ENCODE peak calls at places on chromosomes 1 and 21, in four cellular contexts. X is suprapubic skin, Y is stomach, S is kidney epithelial cell. B is an unnamed sample.
A peak's percentile ranks its signal among the peaks of the same experiment; 100 is the strongest.

GRCh38 chr21:26909972-26910371 is 56.9 kb downstream of the ADAMTS5 start:
- DNase-seq in X (no peak), Y (no peak), S (no peak), B (no peak)

GRCh38 chr21:31879911-31880310 is 7.1 kb downstream of the HUNK start:
- DNase-seq in X (no peak), Y (no peak), S (no peak), B (no peak)

GRCh38 chr1:80909175-80909784 is 891.5 kb upstream of the ADGRL2 start:
- DNase-seq in X (no peak), Y (no peak), S (no peak), B (no peak)

GRCh38 chr1:167714098-167714850 is 7.5 kb upstream of the MPZL1 start:
- DNase-seq in X (peak; percentile 97), Y (peak; percentile 92), S (no peak), B (no peak)

GRCh38 chr21:14482165-14482564 is 64.0 kb downstream of the SAMSN1 start:
- DNase-seq in X (no peak), Y (no peak), S (no peak), B (no peak)

GRCh38 chr1:83583351-83584014 is 415.4 kb downstream of the TTLL7 start:
- DNase-seq in X (no peak), Y (no peak), S (no peak), B (no peak)

GRCh38 chr1:236185687-236186086 is 43.3 kb downstream of the GPR137B start:
- DNase-seq in X (no peak), Y (no peak), S (no peak), B (no peak)

GRCh38 chr1:29849038-29849750 is 612.9 kb downstream of the PTPRU start:
- DNase-seq in X (no peak), Y (peak; percentile 33), S (no peak), B (no peak)

GRCh38 chr1:177092001-177092400 is 72.5 kb downstream of the ASTN1 start:
- DNase-seq in X (no peak), Y (no peak), S (no peak), B (no peak)

GRCh38 chr1:219582310-219582709 is 30.6 kb downstream of the ZC3H11B start:
- DNase-seq in X (no peak), Y (no peak), S (no peak), B (peak; percentile 2)

GRCh38 chr1:94002046-94002787 is 93.0 kb upstream of the GCLM start:
- DNase-seq in X (no peak), Y (no peak), S (no peak), B (no peak)

GRCh38 chr1:11648732-11649158 is 5.5 kb downstream of the FBXO2 start:
- DNase-seq in X (no peak), Y (peak; percentile 58), S (no peak), B (no peak)

GRCh38 chr1:11649237-11649623 is 5.0 kb downstream of the FBXO2 start:
- DNase-seq in X (no peak), Y (no peak), S (no peak), B (no peak)

GRCh38 chr1:11651017-11651416 is 3.2 kb downstream of the FBXO2 start:
- DNase-seq in X (no peak), Y (no peak), S (no peak), B (no peak)

GRCh38 chr1:11649624-11650330 is 4.5 kb downstream of the FBXO2 start:
- DNase-seq in X (no peak), Y (no peak), S (no peak), B (no peak)

GRCh38 chr1:11650331-11650991 is 3.8 kb downstream of the FBXO2 start:
- DNase-seq in X (peak; percentile 81), Y (peak; percentile 89), S (no peak), B (peak; percentile 35)
- TF ChIP-seq CTCF in X (peak; percentile 27), Y (no peak), S (peak; percentile 75), B (peak; percentile 70)

GRCh38 chr1:70140894-70141293 is 64.5 kb downstream of the LRRC40 start:
- DNase-seq in X (no peak), Y (no peak), S (no peak), B (no peak)

GRCh38 chr1:70146488-70146887 is 58.9 kb downstream of the LRRC40 start:
- DNase-seq in X (no peak), Y (no peak), S (no peak), B (no peak)

GRCh38 chr1:70140343-70140742 is 65.0 kb downstream of the LRRC40 start:
- DNase-seq in X (no peak), Y (no peak), S (no peak), B (peak; percentile 89)

GRCh38 chr1:70142120-70142519 is 63.3 kb downstream of the LRRC40 start:
- DNase-seq in X (no peak), Y (no peak), S (no peak), B (no peak)

DNA sequence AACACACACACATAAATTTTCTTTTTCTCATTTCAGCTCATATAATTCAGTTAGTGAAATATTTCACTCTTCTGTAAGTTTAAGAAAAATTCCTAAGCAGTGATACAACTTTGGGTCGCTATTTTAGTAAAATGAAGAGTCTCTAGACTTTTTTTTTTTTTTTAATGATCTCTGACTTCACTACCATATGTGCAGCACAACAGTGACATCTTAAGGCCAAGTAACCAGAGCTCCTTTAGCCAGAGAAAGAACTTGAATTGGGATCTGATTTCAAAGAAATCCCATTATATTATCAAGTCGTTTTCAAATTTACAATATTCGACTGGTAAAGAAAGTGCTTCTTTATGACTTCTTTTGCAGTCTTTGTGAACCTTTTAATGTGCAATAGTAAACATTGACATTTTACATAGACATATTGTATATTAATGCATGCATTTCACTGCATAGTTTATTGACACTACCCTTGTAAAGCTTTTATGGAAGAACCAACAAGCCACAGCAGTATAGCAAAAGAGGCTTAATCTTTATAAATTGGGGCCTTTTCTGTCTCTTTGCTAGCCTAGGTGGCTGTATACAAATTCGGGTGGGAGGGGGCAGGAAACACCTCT is 62.2 kb downstream of the LRRC40 start:
- DNase-seq in X (no peak), Y (no peak), S (no peak), B (no peak)
- TF ChIP-seq CTCF in X (no peak), Y (no peak), S (no peak), B (peak; percentile 46)

GRCh38 chr1:202154766-202155477 is 5.5 kb downstream of the PTPN7 start:
- DNase-seq in X (no peak), Y (peak; percentile 49), S (no peak), B (peak; percentile 51)
- TF ChIP-seq CTCF in X (no peak), Y (no peak), S (peak; percentile 57), B (peak; percentile 70)

GRCh38 chr1:6272476-6273270 is 11.8 kb upstream of the GPR153 start:
- DNase-seq in X (no peak), Y (no peak), S (no peak), B (no peak)
- TF ChIP-seq CTCF in X (no peak), Y (no peak), S (peak; percentile 41), B (peak; percentile 37)

DNA sequence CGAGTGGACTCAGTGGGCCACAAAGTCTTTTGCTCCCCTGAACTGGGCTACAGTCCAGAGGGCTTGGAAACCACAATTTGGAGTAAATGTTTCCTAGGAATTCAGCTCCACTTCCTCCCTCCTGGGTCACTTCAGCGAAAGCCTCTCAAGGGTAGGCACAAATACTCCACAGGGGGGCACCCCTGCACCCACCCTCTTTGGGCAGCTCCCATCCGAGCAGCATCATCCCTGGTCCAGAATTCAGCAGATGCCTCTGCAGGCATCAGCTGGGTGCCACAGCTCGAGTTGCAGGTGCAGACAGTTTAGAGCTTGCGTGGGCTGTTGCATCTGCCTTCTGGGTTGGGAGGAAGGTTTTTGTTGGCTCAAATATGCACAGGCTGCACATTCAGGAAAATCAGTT is 25.0 kb downstream of the KANK4 start:
- DNase-seq in X (no peak), Y (peak; percentile 33), S (no peak), B (no peak)
- TF ChIP-seq CTCF in X (no peak), Y (no peak), S (peak; percentile 41), B (peak; percentile 26)

GRCh38 chr1:152162826-152163463 is 3.9 kb upstream of the RPTN start:
- DNase-seq in X (no peak), Y (no peak), S (peak; percentile 88), B (no peak)
- TF ChIP-seq CTCF in X (no peak), Y (no peak), S (no peak), B (no peak)

GRCh38 chr1:6523566-6523965 is 30.7 kb downstream of the NOL9 start:
- DNase-seq in X (no peak), Y (no peak), S (no peak), B (no peak)
- TF ChIP-seq CTCF in X (no peak), Y (no peak), S (peak; percentile 62), B (peak; percentile 72)

GRCh38 chr1:28369518-28370219 is at the start of gene PHACTR4:
- DNase-seq in X (peak; percentile 93), Y (peak; percentile 94), S (peak; percentile 86), B (peak; percentile 82)

GRCh38 chr1:28369225-28369517 is 369 bp upstream of the PHACTR4 start:
- DNase-seq in X (no peak), Y (no peak), S (no peak), B (no peak)

GRCh38 chr1:28371011-28371378 is 1.5 kb downstream of the PHACTR4 start:
- DNase-seq in X (no peak), Y (no peak), S (no peak), B (no peak)

GRCh38 chr1:28374297-28374696 is 4.8 kb downstream of the PHACTR4 start:
- DNase-seq in X (no peak), Y (no peak), S (no peak), B (peak; percentile 41)

DNA sequence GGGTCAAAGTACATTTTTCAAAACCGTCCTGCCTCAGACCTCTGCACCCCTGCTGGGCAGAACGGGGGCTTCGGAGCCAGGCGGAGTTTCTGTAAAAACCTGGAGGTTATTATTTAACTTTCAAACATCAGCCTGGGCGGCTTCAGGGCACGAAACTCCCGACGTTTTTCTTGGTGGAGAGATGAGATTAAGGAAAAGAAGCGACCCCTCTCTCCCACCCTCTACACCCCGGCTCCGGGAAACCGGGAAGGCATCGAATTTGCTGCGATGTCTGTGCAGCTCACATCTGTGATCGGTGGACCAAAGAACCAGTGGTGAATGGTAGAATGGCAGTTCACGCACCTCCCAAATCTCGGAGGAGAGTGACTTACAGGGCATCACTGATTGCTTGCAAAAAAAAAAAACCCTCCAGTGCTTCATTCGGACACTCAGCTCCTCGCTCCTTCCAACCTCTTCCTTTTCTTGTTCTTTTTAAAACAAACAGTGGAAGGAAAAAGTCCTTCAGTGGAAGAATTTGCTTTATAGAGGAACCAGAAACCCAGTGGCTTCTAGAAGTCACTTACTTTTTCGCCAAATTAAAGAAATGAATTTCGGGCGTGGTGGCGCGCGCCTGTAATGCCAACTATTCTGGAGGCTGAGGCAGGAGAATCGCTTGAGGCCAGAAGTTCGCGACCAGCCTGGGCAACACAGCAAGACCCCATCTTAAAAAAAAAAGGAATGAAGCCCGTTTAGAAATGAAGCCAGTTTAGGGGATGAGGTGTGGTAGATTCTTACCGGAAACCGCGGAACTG is 875 bp downstream of the PHACTR4 start:
- DNase-seq in X (peak; percentile 64), Y (no peak), S (no peak), B (no peak)
- TF ChIP-seq CTCF in X (peak; percentile 14), Y (no peak), S (no peak), B (no peak)

B was measured in retinal pigment epithelial cell.